ENCODE peak calls at places on chromosomes 13 and 19, in seven cellular contexts. One of them, this sample, is unnamed.

GRCh38 chr19:58400638-58400915 is 5.1 kb downstream of the RNF225 start:
- DNase-seq in PC-3: no peak
- DNase-seq in iris pigment epithelial cell: no peak
- DNase-seq in NCI-H2081: no peak
- DNase-seq in cardiac fibroblast: no peak
- DNase-seq in type B pancreatic cell: no peak
- DNase-seq in stimulated activated CD8-positive, alpha-beta memory T cell treated with anti-CD3 and anti-CD28 coated beads, Interleukin-15, amount 100 ng/mL, for 1 hour: no peak
- DNase-seq in this sample: no peak

GRCh38 chr19:33477781-33478180 is 43.8 kb downstream of the PEPD start:
- DNase-seq in stimulated activated CD8-positive, alpha-beta memory T cell treated with anti-CD3 and anti-CD28 coated beads, Interleukin-15, amount 100 ng/mL, for 1 hour: no peak
- DNase-seq in NCI-H2081: no peak
- DNase-seq in type B pancreatic cell: no peak
- DNase-seq in cardiac fibroblast: peak
- DNase-seq in PC-3: peak
- DNase-seq in iris pigment epithelial cell: peak
- DNase-seq in this sample: no peak

GRCh38 chr19:41232686-41233085 is 13.7 kb downstream of the AXL start:
- DNase-seq in cardiac fibroblast: no peak
- DNase-seq in type B pancreatic cell: no peak
- DNase-seq in PC-3: no peak
- DNase-seq in iris pigment epithelial cell: no peak
- DNase-seq in stimulated activated CD8-positive, alpha-beta memory T cell treated with anti-CD3 and anti-CD28 coated beads, Interleukin-15, amount 100 ng/mL, for 1 hour: no peak
- DNase-seq in NCI-H2081: no peak
- DNase-seq in this sample: no peak

GRCh38 chr19:35139618-35139943 is 957 bp downstream of the FXYD1 start:
- DNase-seq in NCI-H2081: no peak
- DNase-seq in cardiac fibroblast: no peak
- DNase-seq in type B pancreatic cell: no peak
- DNase-seq in stimulated activated CD8-positive, alpha-beta memory T cell treated with anti-CD3 and anti-CD28 coated beads, Interleukin-15, amount 100 ng/mL, for 1 hour: no peak
- DNase-seq in iris pigment epithelial cell: no peak
- DNase-seq in PC-3: no peak
- DNase-seq in this sample: no peak

GRCh38 chr13:113817860-113818691 is 45.8 kb downstream of the GAS6 start:
- DNase-seq in type B pancreatic cell: no peak
- DNase-seq in iris pigment epithelial cell: no peak
- DNase-seq in NCI-H2081: no peak
- DNase-seq in cardiac fibroblast: no peak
- DNase-seq in PC-3: no peak
- DNase-seq in stimulated activated CD8-positive, alpha-beta memory T cell treated with anti-CD3 and anti-CD28 coated beads, Interleukin-15, amount 100 ng/mL, for 1 hour: no peak
- DNase-seq in this sample: no peak

GRCh38 chr19:3651684-3652083 is 25.1 kb upstream of the CACTIN start:
- DNase-seq in NCI-H2081: no peak
- DNase-seq in iris pigment epithelial cell: no peak
- DNase-seq in cardiac fibroblast: no peak
- DNase-seq in stimulated activated CD8-positive, alpha-beta memory T cell treated with anti-CD3 and anti-CD28 coated beads, Interleukin-15, amount 100 ng/mL, for 1 hour: no peak
- DNase-seq in PC-3: no peak
- DNase-seq in type B pancreatic cell: no peak
- DNase-seq in this sample: no peak

GRCh38 chr13:45303866-45304265 is 37.1 kb downstream of the TPT1 start:
- DNase-seq in iris pigment epithelial cell: no peak
- DNase-seq in NCI-H2081: no peak
- DNase-seq in stimulated activated CD8-positive, alpha-beta memory T cell treated with anti-CD3 and anti-CD28 coated beads, Interleukin-15, amount 100 ng/mL, for 1 hour: no peak
- DNase-seq in PC-3: no peak
- DNase-seq in cardiac fibroblast: no peak
- DNase-seq in type B pancreatic cell: no peak
- DNase-seq in this sample: no peak

GRCh38 chr19:29321116-29321515 is 108.2 kb upstream of the UQCRFS1 start:
- DNase-seq in PC-3: no peak
- DNase-seq in stimulated activated CD8-positive, alpha-beta memory T cell treated with anti-CD3 and anti-CD28 coated beads, Interleukin-15, amount 100 ng/mL, for 1 hour: no peak
- DNase-seq in iris pigment epithelial cell: no peak
- DNase-seq in cardiac fibroblast: no peak
- DNase-seq in type B pancreatic cell: peak
- DNase-seq in NCI-H2081: no peak
- DNase-seq in this sample: no peak

GRCh38 chr13:98495627-98496238 is 81.2 kb downstream of the STK24 start:
- DNase-seq in cardiac fibroblast: peak
- DNase-seq in iris pigment epithelial cell: peak
- DNase-seq in stimulated activated CD8-positive, alpha-beta memory T cell treated with anti-CD3 and anti-CD28 coated beads, Interleukin-15, amount 100 ng/mL, for 1 hour: no peak
- DNase-seq in PC-3: no peak
- DNase-seq in NCI-H2081: no peak
- DNase-seq in type B pancreatic cell: no peak
- DNase-seq in this sample: no peak

GRCh38 chr13:49351871-49352270 is 92.0 kb downstream of the CAB39L start:
- DNase-seq in PC-3: peak
- DNase-seq in NCI-H2081: no peak
- DNase-seq in cardiac fibroblast: peak
- DNase-seq in stimulated activated CD8-positive, alpha-beta memory T cell treated with anti-CD3 and anti-CD28 coated beads, Interleukin-15, amount 100 ng/mL, for 1 hour: no peak
- DNase-seq in iris pigment epithelial cell: peak
- DNase-seq in type B pancreatic cell: no peak
- DNase-seq in this sample: no peak

GRCh38 chr13:111283457-111283856 is 37.0 kb upstream of the TEX29 start:
- DNase-seq in cardiac fibroblast: no peak
- DNase-seq in stimulated activated CD8-positive, alpha-beta memory T cell treated with anti-CD3 and anti-CD28 coated beads, Interleukin-15, amount 100 ng/mL, for 1 hour: no peak
- DNase-seq in NCI-H2081: no peak
- DNase-seq in type B pancreatic cell: no peak
- DNase-seq in iris pigment epithelial cell: no peak
- DNase-seq in PC-3: no peak
- DNase-seq in this sample: no peak

GRCh38 chr19:29876414-29876813 is 64.6 kb downstream of the CCNE1 start:
- DNase-seq in PC-3: no peak
- DNase-seq in stimulated activated CD8-positive, alpha-beta memory T cell treated with anti-CD3 and anti-CD28 coated beads, Interleukin-15, amount 100 ng/mL, for 1 hour: no peak
- DNase-seq in type B pancreatic cell: no peak
- DNase-seq in cardiac fibroblast: no peak
- DNase-seq in iris pigment epithelial cell: no peak
- DNase-seq in NCI-H2081: no peak
- DNase-seq in this sample: no peak

GRCh38 chr13:113135281-113135760 is 12.7 kb downstream of the F10 start:
- DNase-seq in PC-3: no peak
- DNase-seq in type B pancreatic cell: peak
- DNase-seq in NCI-H2081: no peak
- DNase-seq in cardiac fibroblast: no peak
- DNase-seq in stimulated activated CD8-positive, alpha-beta memory T cell treated with anti-CD3 and anti-CD28 coated beads, Interleukin-15, amount 100 ng/mL, for 1 hour: no peak
- DNase-seq in iris pigment epithelial cell: no peak
- DNase-seq in this sample: no peak

GRCh38 chr13:25478186-25478585 is 106.4 kb downstream of the ATP8A2 start:
- DNase-seq in type B pancreatic cell: no peak
- DNase-seq in NCI-H2081: no peak
- DNase-seq in cardiac fibroblast: peak
- DNase-seq in PC-3: peak
- DNase-seq in stimulated activated CD8-positive, alpha-beta memory T cell treated with anti-CD3 and anti-CD28 coated beads, Interleukin-15, amount 100 ng/mL, for 1 hour: no peak
- DNase-seq in iris pigment epithelial cell: no peak
- DNase-seq in this sample: no peak

GRCh38 chr19:36046443-36047050 is 7.5 kb downstream of the THAP8 start:
- DNase-seq in cardiac fibroblast: peak
- DNase-seq in iris pigment epithelial cell: peak
- DNase-seq in PC-3: no peak
- DNase-seq in stimulated activated CD8-positive, alpha-beta memory T cell treated with anti-CD3 and anti-CD28 coated beads, Interleukin-15, amount 100 ng/mL, for 1 hour: no peak
- DNase-seq in NCI-H2081: no peak
- DNase-seq in type B pancreatic cell: no peak
- DNase-seq in this sample: no peak

GRCh38 chr19:45215391-45216191 is 29.6 kb downstream of the EXOC3L2 start:
- DNase-seq in type B pancreatic cell: no peak
- DNase-seq in stimulated activated CD8-positive, alpha-beta memory T cell treated with anti-CD3 and anti-CD28 coated beads, Interleukin-15, amount 100 ng/mL, for 1 hour: no peak
- DNase-seq in iris pigment epithelial cell: no peak
- DNase-seq in NCI-H2081: peak
- DNase-seq in cardiac fibroblast: no peak
- DNase-seq in PC-3: peak
- DNase-seq in this sample: peak

GRCh38 chr13:108915634-108916497 is 286.5 kb downstream of the MYO16 start:
- DNase-seq in PC-3: peak
- DNase-seq in type B pancreatic cell: no peak
- DNase-seq in NCI-H2081: peak
- DNase-seq in cardiac fibroblast: peak
- DNase-seq in iris pigment epithelial cell: peak
- DNase-seq in stimulated activated CD8-positive, alpha-beta memory T cell treated with anti-CD3 and anti-CD28 coated beads, Interleukin-15, amount 100 ng/mL, for 1 hour: peak
- DNase-seq in this sample: no peak

GRCh38 chr13:25165664-25166063 is 6.4 kb downstream of the AMER2 start:
- DNase-seq in cardiac fibroblast: no peak
- DNase-seq in stimulated activated CD8-positive, alpha-beta memory T cell treated with anti-CD3 and anti-CD28 coated beads, Interleukin-15, amount 100 ng/mL, for 1 hour: no peak
- DNase-seq in type B pancreatic cell: no peak
- DNase-seq in iris pigment epithelial cell: no peak
- DNase-seq in PC-3: no peak
- DNase-seq in NCI-H2081: no peak
- DNase-seq in this sample: no peak

GRCh38 chr19:7470540-7471305 is 18.1 kb downstream of the PEX11G start:
- DNase-seq in NCI-H2081: no peak
- DNase-seq in iris pigment epithelial cell: no peak
- DNase-seq in stimulated activated CD8-positive, alpha-beta memory T cell treated with anti-CD3 and anti-CD28 coated beads, Interleukin-15, amount 100 ng/mL, for 1 hour: no peak
- DNase-seq in cardiac fibroblast: no peak
- DNase-seq in PC-3: no peak
- DNase-seq in type B pancreatic cell: no peak
- DNase-seq in this sample: no peak

GRCh38 chr19:2507109-2507508 is 31.2 kb downstream of the GADD45B start:
- DNase-seq in iris pigment epithelial cell: peak
- DNase-seq in type B pancreatic cell: no peak
- DNase-seq in NCI-H2081: peak
- DNase-seq in PC-3: peak
- DNase-seq in cardiac fibroblast: peak
- DNase-seq in stimulated activated CD8-positive, alpha-beta memory T cell treated with anti-CD3 and anti-CD28 coated beads, Interleukin-15, amount 100 ng/mL, for 1 hour: no peak
- DNase-seq in this sample: peak

GRCh38 chr19:33193864-33194362 is at the start of gene LRP3:
- DNase-seq in PC-3: peak
- DNase-seq in stimulated activated CD8-positive, alpha-beta memory T cell treated with anti-CD3 and anti-CD28 coated beads, Interleukin-15, amount 100 ng/mL, for 1 hour: no peak
- DNase-seq in cardiac fibroblast: peak
- DNase-seq in iris pigment epithelial cell: peak
- DNase-seq in NCI-H2081: peak
- DNase-seq in type B pancreatic cell: peak
- DNase-seq in this sample: peak

GRCh38 chr19:43774103-43774939 is 6.5 kb downstream of the KCNN4 start:
- DNase-seq in iris pigment epithelial cell: peak
- DNase-seq in PC-3: no peak
- DNase-seq in NCI-H2081: no peak
- DNase-seq in stimulated activated CD8-positive, alpha-beta memory T cell treated with anti-CD3 and anti-CD28 coated beads, Interleukin-15, amount 100 ng/mL, for 1 hour: no peak
- DNase-seq in cardiac fibroblast: peak
- DNase-seq in type B pancreatic cell: peak
- DNase-seq in this sample: no peak

GRCh38 chr13:99151516-99151915 is 49.1 kb upstream of the UBAC2 start:
- DNase-seq in NCI-H2081: no peak
- DNase-seq in PC-3: peak
- DNase-seq in stimulated activated CD8-positive, alpha-beta memory T cell treated with anti-CD3 and anti-CD28 coated beads, Interleukin-15, amount 100 ng/mL, for 1 hour: no peak
- DNase-seq in iris pigment epithelial cell: peak
- DNase-seq in type B pancreatic cell: no peak
- DNase-seq in cardiac fibroblast: peak
- DNase-seq in this sample: no peak

GRCh38 chr13:84126671-84127171 is 244.4 kb upstream of the SLITRK1 start:
- DNase-seq in NCI-H2081: peak
- DNase-seq in stimulated activated CD8-positive, alpha-beta memory T cell treated with anti-CD3 and anti-CD28 coated beads, Interleukin-15, amount 100 ng/mL, for 1 hour: no peak
- DNase-seq in cardiac fibroblast: no peak
- DNase-seq in type B pancreatic cell: no peak
- DNase-seq in iris pigment epithelial cell: no peak
- DNase-seq in PC-3: no peak
- DNase-seq in this sample: peak